ENCODE peak calls at places on chromosomes 4 and X, in five cellular contexts. U is cerebellum, I is GM12891, S is islet precursor cell, D is astrocyte of the spinal cord. Q is an unnamed sample.

GRCh38 chrX:140572724-140573123 is 67.9 kb upstream of the SOX3 start:
- DNase-seq in U (no peak), I (no peak), S (peak), D (peak), Q (no peak)

GRCh38 chr4:84780719-84781118 is 185.8 kb downstream of the WDFY3 start:
- DNase-seq in U (no peak), I (no peak), S (no peak), D (no peak), Q (no peak)

GRCh38 chr4:66574145-66574978 is 904.1 kb upstream of the EPHA5 start:
- DNase-seq in U (no peak), I (no peak), S (no peak), D (peak), Q (no peak)

GRCh38 chr4:168585168-168586091 is 88.6 kb downstream of the PALLD start:
- DNase-seq in U (peak), I (no peak), S (peak), D (peak), Q (peak)

GRCh38 chrX:95884196-95884595 is 800.4 kb upstream of the DIAPH2 start:
- DNase-seq in U (no peak), I (no peak), S (no peak), D (no peak), Q (no peak)

GRCh38 chrX:150200820-150201287 is 162.3 kb upstream of the MAMLD1 start:
- DNase-seq in U (no peak), I (peak), S (peak), D (peak), Q (peak)

GRCh38 chrX:63404332-63404731 is 53.2 kb upstream of the SPIN4 start:
- DNase-seq in U (no peak), I (no peak), S (no peak), D (no peak), Q (no peak)

GRCh38 chr4:122798101-122798500 is 28.5 kb upstream of the FGF2 start:
- DNase-seq in U (no peak), I (no peak), S (peak), D (peak), Q (no peak)

GRCh38 chr4:1351854-1352633 is 5.0 kb downstream of the UVSSA start:
- DNase-seq in U (peak), I (peak), S (peak), D (peak), Q (peak)

GRCh38 chrX:42384956-42385355 is 393.0 kb downstream of the PPP1R2C start:
- DNase-seq in U (no peak), I (no peak), S (no peak), D (no peak), Q (no peak)

GRCh38 chr4:4377683-4378082 is 9.2 kb upstream of the NSG1 start:
- DNase-seq in U (no peak), I (no peak), S (peak), D (no peak), Q (no peak)

GRCh38 chr4:61442936-61443335 is 242.8 kb downstream of the ADGRL3 start:
- DNase-seq in U (no peak), I (no peak), S (no peak), D (no peak), Q (no peak)

GRCh38 chr4:183935355-183936005 is 30.4 kb downstream of the STOX2 start:
- DNase-seq in U (no peak), I (no peak), S (no peak), D (no peak), Q (no peak)